ENCODE peak calls at places on chromosomes 11 and 22, in eight cellular contexts. H is AG04450, V is WTC11, M is right lobe of liver, E is upper lobe of right lung, F is IMR-90, W is fibroblast of mammary gland, X is AG09319. Y is an unnamed sample.
A peak's percentile ranks its signal among the peaks of the same experiment; 100 is the strongest.

GRCh38 chr11:70788247-70789022 is 390.1 kb downstream of the CTTN start:
- DNase-seq in H (peak; percentile 37), V (no peak), W (peak; percentile 86), X (peak; percentile 45), M (no peak), F (peak; percentile 89), E (peak; percentile 32), Y (peak; percentile 90)

GRCh38 chr22:49323751-49324415 is 503.8 kb downstream of the BRD1 start:
- DNase-seq in X (no peak), W (no peak), V (no peak), F (no peak), E (peak; percentile 52), M (no peak), H (no peak), Y (no peak)

GRCh38 chr11:3810446-3810845 is 2.1 kb downstream of the PGAP2 start:
- DNase-seq in W (no peak), F (no peak), E (no peak), V (no peak), X (no peak), H (no peak), M (no peak), Y (no peak)

GRCh38 chr22:45612451-45612901 is 59.2 kb upstream of the ATXN10 start:
- DNase-seq in X (peak; percentile 46), F (peak; percentile 80), M (no peak), W (peak; percentile 93), V (no peak), E (peak; percentile 65), H (peak; percentile 42), Y (peak; percentile 82)

GRCh38 chr22:41557401-41558240 is 3.2 kb upstream of the CSDC2 start:
- DNase-seq in H (peak; percentile 88), E (peak; percentile 84), W (peak; percentile 89), X (peak; percentile 75), V (peak; percentile 39), M (peak; percentile 94), F (peak; percentile 94), Y (peak; percentile 49)

GRCh38 chr11:26914968-26915367 is 78.9 kb upstream of the FIBIN start:
- DNase-seq in X (no peak), M (no peak), H (no peak), W (no peak), F (no peak), V (no peak), E (no peak), Y (no peak)

GRCh38 chr11:75565221-75565814 is 3.3 kb downstream of the SERPINH1 start:
- DNase-seq in F (peak; percentile 78), H (no peak), V (peak; percentile 48), E (no peak), W (peak; percentile 90), M (no peak), X (no peak), Y (peak; percentile 82)

GRCh38 chr11:116276051-116277044 is 496.4 kb downstream of the BUD13 start:
- DNase-seq in M (peak; percentile 78), E (peak; percentile 91), W (peak; percentile 37), H (peak; percentile 2), X (no peak), F (peak; percentile 30), V (peak; percentile 97), Y (no peak)

GRCh38 chr11:723120-723883 is 17.3 kb downstream of the EPS8L2 start:
- DNase-seq in E (no peak), X (no peak), F (peak; percentile 68), W (peak; percentile 62), V (no peak), H (no peak), M (peak; percentile 55), Y (peak; percentile 52)

GRCh38 chr11:96038046-96038445 is 114.1 kb upstream of the MTMR2 start:
- DNase-seq in E (no peak), F (no peak), X (no peak), M (no peak), H (no peak), W (no peak), V (no peak), Y (no peak)

GRCh38 chr11:1854949-1855885 is 2.3 kb downstream of the LSP1 start:
- DNase-seq in V (no peak), H (no peak), M (no peak), E (no peak), W (no peak), X (no peak), F (no peak), Y (no peak)
- TF ChIP-seq CTCF in V (no peak), H (no peak), M (no peak), E (no peak), W (no peak), X (no peak), F (no peak), Y (no peak)

DNA sequence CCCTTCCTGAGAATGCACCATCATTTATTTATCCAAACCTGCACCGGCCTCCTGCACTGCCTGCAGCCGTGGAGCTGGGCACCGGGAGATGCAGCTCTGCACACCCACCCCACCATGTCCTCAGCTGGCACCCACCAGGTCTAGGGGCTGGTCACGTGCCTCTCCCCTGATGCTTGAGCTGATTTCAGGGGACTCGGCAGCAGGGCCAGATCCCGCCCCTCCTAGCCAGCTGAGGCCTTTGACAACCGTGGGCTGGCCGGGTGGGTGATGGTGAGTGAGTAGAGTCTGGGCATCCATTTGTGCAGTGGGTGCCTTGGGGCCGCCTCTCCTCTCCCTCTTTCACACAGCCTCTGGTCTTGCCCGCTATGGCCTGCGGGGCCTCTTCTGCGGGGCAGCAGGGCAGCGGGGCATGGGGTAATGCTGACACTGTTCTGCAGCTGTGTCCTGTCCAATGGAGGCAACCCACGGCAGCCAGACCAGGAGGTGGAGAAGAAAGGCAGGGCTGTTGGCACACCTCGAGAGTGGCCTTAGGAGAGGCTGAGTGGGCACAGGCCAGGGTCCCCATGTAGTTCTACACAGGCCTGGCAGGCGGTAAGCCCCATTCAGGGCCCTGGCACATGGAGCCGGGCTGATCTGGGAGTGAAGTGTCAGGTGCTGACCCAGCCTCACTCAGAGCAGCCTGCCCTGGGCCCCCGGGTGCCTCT is 38.5 kb upstream of the PRODH start:
- DNase-seq in F (no peak), W (no peak), X (no peak), E (no peak), V (no peak), H (no peak), M (no peak), Y (no peak)
- TF ChIP-seq CTCF in F (no peak), W (no peak), X (no peak), E (no peak), V (no peak), H (no peak), M (no peak), Y (no peak)

GRCh38 chr11:106262852-106263251 is 185.4 kb downstream of the AASDHPPT start:
- DNase-seq in F (no peak), X (no peak), V (no peak), W (no peak), H (no peak), E (no peak), M (no peak), Y (no peak)
- TF ChIP-seq CTCF in F (no peak), X (no peak), V (no peak), W (no peak), H (no peak), E (no peak), M (no peak), Y (no peak)

GRCh38 chr11:129787518-129787917 is 28.1 kb upstream of the TMEM45B start:
- DNase-seq in F (no peak), M (no peak), W (no peak), V (no peak), E (no peak), X (no peak), H (no peak), Y (no peak)

GRCh38 chr11:129790131-129790530 is 25.5 kb upstream of the TMEM45B start:
- DNase-seq in E (no peak), F (no peak), V (no peak), W (no peak), M (no peak), X (no peak), H (no peak), Y (no peak)

GRCh38 chr11:129791515-129791914 is 24.1 kb upstream of the TMEM45B start:
- DNase-seq in W (no peak), X (no peak), M (no peak), V (no peak), F (no peak), E (no peak), H (no peak), Y (no peak)

GRCh38 chr11:129788278-129788677 is 27.4 kb upstream of the TMEM45B start:
- DNase-seq in V (no peak), F (no peak), E (no peak), H (no peak), M (no peak), X (no peak), W (no peak), Y (no peak)

GRCh38 chr11:129785383-129786111 is 30.1 kb upstream of the TMEM45B start:
- DNase-seq in X (no peak), E (no peak), V (no peak), H (no peak), W (peak; percentile 16), F (peak; percentile 1), M (no peak), Y (no peak)
- TF ChIP-seq CTCF in X (peak; percentile 19), E (peak; percentile 26), V (no peak), H (peak; percentile 30), W (peak; percentile 25), F (peak; percentile 30), M (peak; percentile 46), Y (peak; percentile 71)

Y was measured in HFFc6.